ENCODE peak calls at places on chromosomes 6 and 20, in four cellular contexts. R is keratinocyte, K is neural progenitor cell, V is mammary epithelial cell. C is an unnamed sample.

GRCh38 chr6:6176132-6176531 is 144.3 kb downstream of the F13A1 start:
- DNase-seq in R (no peak), K (no peak), V (no peak), C (no peak)

GRCh38 chr6:33323623-33323948 is 6.0 kb upstream of the ZBTB22 start:
- DNase-seq in R (no peak), K (no peak), V (no peak), C (no peak)

GRCh38 chr20:49938173-49939163 is 2.3 kb downstream of the RNF114 start:
- DNase-seq in R (no peak), K (no peak), V (peak), C (peak)

GRCh38 chr6:45215759-45216158 is 112.4 kb upstream of the RUNX2 start:
- DNase-seq in R (no peak), K (no peak), V (no peak), C (no peak)

GRCh38 chr6:37284781-37285180 is 26.8 kb upstream of the TMEM217 start:
- DNase-seq in R (no peak), K (no peak), V (no peak), C (no peak)

GRCh38 chr20:1817577-1818211 is 77.5 kb upstream of the SIRPA start:
- DNase-seq in R (no peak), K (no peak), V (no peak), C (no peak)

GRCh38 chr6:127186889-127187288 is 68.4 kb downstream of the RSPO3 start:
- DNase-seq in R (no peak), K (peak), V (peak), C (peak)

GRCh38 chr6:158058156-158058723 is 76.6 kb downstream of the SYNJ2 start:
- DNase-seq in R (no peak), K (no peak), V (no peak), C (no peak)

GRCh38 chr20:37522258-37523011 is 1.4 kb downstream of the NNAT start:
- DNase-seq in R (peak), K (no peak), V (peak), C (no peak)

GRCh38 chr6:162709431-162709830 is 18.1 kb downstream of the PRKN start:
- DNase-seq in R (no peak), K (no peak), V (no peak), C (no peak)

GRCh38 chr6:3797231-3798200 is 46.0 kb upstream of the PXDC1 start:
- DNase-seq in R (no peak), K (no peak), V (peak), C (no peak)

GRCh38 chr6:17986656-17987575 is 519 bp downstream of the KIF13A start:
- DNase-seq in R (no peak), K (peak), V (peak), C (peak)

GRCh38 chr6:33962186-33962585 is 158.4 kb upstream of the MLN start:
- DNase-seq in R (no peak), K (no peak), V (peak), C (no peak)

GRCh38 chr6:131381694-131382093 is 191.3 kb upstream of the ARG1 start:
- DNase-seq in R (no peak), K (no peak), V (no peak), C (no peak)

GRCh38 chr6:20211037-20211940 is 980 bp downstream of the MBOAT1 start:
- DNase-seq in R (peak), K (peak), V (peak), C (peak)

GRCh38 chr6:128807577-128807976 is 75.4 kb upstream of the LAMA2 start:
- DNase-seq in R (no peak), K (peak), V (peak), C (peak)

GRCh38 chr20:54123587-54124180 is 50.1 kb downstream of the CYP24A1 start:
- DNase-seq in R (peak), K (peak), V (peak), C (peak)

GRCh38 chr20:58228484-58229197 is at the start of gene ANKRD60:
- DNase-seq in R (no peak), K (peak), V (no peak), C (peak)

GRCh38 chr6:143058987-143059386 is 1.7 kb upstream of the AIG1 start:
- DNase-seq in R (no peak), K (peak), V (no peak), C (no peak)

GRCh38 chr6:116447496-116448011 is 13.6 kb upstream of the CALHM6 start:
- DNase-seq in R (no peak), K (no peak), V (peak), C (peak)

GRCh38 chr6:158769228-158769627 is 49.9 kb downstream of the EZR start:
- DNase-seq in R (no peak), K (no peak), V (no peak), C (no peak)

GRCh38 chr6:136777651-136778050 is 14.6 kb downstream of the MAP3K5 start:
- DNase-seq in R (no peak), K (no peak), V (no peak), C (no peak)

GRCh38 chr6:151375833-151376232 is 15.5 kb downstream of the ZBTB2 start:
- DNase-seq in R (no peak), K (no peak), V (no peak), C (no peak)

GRCh38 chr6:108121612-108122011 is 44.2 kb upstream of the NR2E1 start:
- DNase-seq in R (no peak), K (no peak), V (no peak), C (no peak)

GRCh38 chr6:148128014-148128730 is 214.5 kb upstream of the SASH1 start:
- DNase-seq in R (no peak), K (no peak), V (peak), C (no peak)

GRCh38 chr6:13362432-13362831 is 34.1 kb upstream of the TBC1D7 start:
- DNase-seq in R (no peak), K (no peak), V (no peak), C (no peak)

GRCh38 chr20:57662313-57663240 is 42.4 kb upstream of the ZBP1 start:
- DNase-seq in R (no peak), K (no peak), V (no peak), C (no peak)

GRCh38 chr20:771741-772464 is 3.6 kb upstream of the SLC52A3 start:
- DNase-seq in R (no peak), K (no peak), V (no peak), C (no peak)

GRCh38 chr6:108841377-108841855 is 6.8 kb upstream of the ARMC2 start:
- DNase-seq in R (no peak), K (no peak), V (no peak), C (no peak)

GRCh38 chr20:56400001-56400640 is 7.7 kb downstream of the CSTF1 start:
- DNase-seq in R (no peak), K (peak), V (peak), C (peak)

GRCh38 chr20:2206957-2207769 is 88.6 kb upstream of the TGM3 start:
- DNase-seq in R (no peak), K (peak), V (peak), C (peak)

GRCh38 chr20:20609522-20609921 is 102.9 kb downstream of the RALGAPA2 start:
- DNase-seq in R (no peak), K (no peak), V (no peak), C (no peak)

GRCh38 chr6:11730645-11731044 is 48.0 kb downstream of the ADTRP start:
- DNase-seq in R (no peak), K (no peak), V (no peak), C (no peak)

GRCh38 chr6:80316655-80317332 is 210.3 kb downstream of the BCKDHB start:
- DNase-seq in R (no peak), K (peak), V (no peak), C (no peak)

GRCh38 chr6:41271901-41272395 is 14.5 kb downstream of the TREM1 start:
- DNase-seq in R (no peak), K (no peak), V (no peak), C (no peak)

GRCh38 chr20:51480507-51481270 is 61.8 kb downstream of the NFATC2 start:
- DNase-seq in R (no peak), K (no peak), V (no peak), C (no peak)

GRCh38 chr20:37406010-37406998 is 60.4 kb downstream of the SRC start:
- DNase-seq in R (no peak), K (peak), V (peak), C (peak)

DNA sequence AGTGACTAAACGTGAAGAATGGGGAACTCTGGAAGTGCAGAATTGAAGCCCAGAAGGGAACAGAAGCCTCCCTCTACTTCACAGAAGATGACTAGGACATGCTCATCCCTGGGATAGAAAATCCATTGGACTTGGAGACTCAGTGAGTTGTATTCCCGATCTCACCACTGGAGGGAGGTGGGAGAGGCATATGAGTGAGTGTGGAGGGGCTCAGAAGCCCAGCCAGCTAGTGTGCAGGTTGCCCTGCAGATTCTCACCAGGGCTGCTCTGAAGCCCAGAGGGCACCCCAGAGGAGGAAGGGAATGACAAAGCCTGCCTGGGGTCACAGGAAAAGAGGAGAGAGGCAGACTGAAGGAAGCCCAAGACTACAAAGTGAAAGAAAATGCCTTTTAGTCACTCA is 42.1 kb upstream of the HLA-E start:
- DNase-seq in R (no peak), K (peak), V (no peak), C (peak)
- TF ChIP-seq EZH2 in R (no peak), K (no peak), V (no peak), C (no peak)

DNA sequence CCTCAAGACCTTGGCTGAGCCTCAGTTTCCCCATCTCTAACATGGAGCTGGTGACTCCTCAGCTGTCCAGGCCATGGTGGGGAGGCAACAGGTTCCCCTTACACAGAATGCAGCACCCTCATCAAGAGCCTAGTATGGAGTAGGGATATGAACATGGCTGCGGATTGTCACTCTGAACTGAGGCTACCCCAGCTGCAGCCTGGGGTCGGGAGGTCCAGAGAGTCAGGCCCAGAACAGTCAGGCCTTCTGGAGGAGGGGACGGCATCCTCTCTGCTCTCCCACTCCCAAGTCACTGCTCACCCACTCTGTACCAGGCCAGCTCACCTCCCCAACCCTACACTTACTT is 1.4 kb upstream of the FOXS1 start:
- DNase-seq in R (no peak), K (no peak), V (no peak), C (no peak)
- TF ChIP-seq CTCF in R (no peak), K (no peak), V (no peak), C (no peak)

GRCh38 chr6:10409160-10409765 is 5.6 kb downstream of the TFAP2A start:
- DNase-seq in R (no peak), K (no peak), V (peak), C (no peak)
- TF ChIP-seq EZH2 in R (no peak), K (peak), V (no peak), C (peak)

GRCh38 chr6:79250107-79250514 is 15.6 kb upstream of the HMGN3 start:
- DNase-seq in R (no peak), K (peak), V (no peak), C (no peak)
- TF ChIP-seq CTCF in R (no peak), K (peak), V (no peak), C (no peak)

GRCh38 chr20:16262594-16262993 is 310.7 kb downstream of the KIF16B start:
- DNase-seq in R (no peak), K (no peak), V (no peak), C (no peak)

GRCh38 chr20:16261733-16262277 is 311.4 kb downstream of the KIF16B start:
- DNase-seq in R (no peak), K (no peak), V (no peak), C (no peak)

GRCh38 chr20:16267526-16267925 is 305.7 kb downstream of the KIF16B start:
- DNase-seq in R (no peak), K (no peak), V (no peak), C (no peak)

GRCh38 chr20:16263582-16263981 is 309.7 kb downstream of the KIF16B start:
- DNase-seq in R (no peak), K (no peak), V (no peak), C (no peak)

GRCh38 chr20:16265334-16265733 is 307.9 kb downstream of the KIF16B start:
- DNase-seq in R (no peak), K (no peak), V (no peak), C (no peak)
- TF ChIP-seq EZH2 in R (no peak), K (no peak), V (no peak), C (no peak)

DNA sequence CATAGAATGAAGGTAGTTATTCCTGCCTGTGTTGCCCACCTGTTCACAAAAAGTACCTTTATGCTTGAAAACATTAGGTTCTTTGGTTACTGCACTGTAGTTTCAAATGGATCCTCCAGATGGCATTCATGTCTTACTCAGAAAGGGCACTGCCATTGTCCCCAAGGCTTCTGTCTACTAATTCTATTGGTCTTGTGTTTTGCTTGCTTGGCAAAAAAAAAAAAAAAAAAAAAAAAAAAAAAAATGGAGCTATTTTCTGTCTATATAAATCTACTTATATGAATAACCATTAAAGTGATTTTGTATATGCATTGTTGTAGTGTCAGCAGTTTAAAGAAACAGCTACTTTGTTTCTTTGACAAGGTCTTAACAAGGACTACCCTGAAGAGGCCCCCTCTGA is 12.7 kb upstream of the EFHC1 start:
- DNase-seq in R (no peak), K (peak), V (peak), C (peak)
- TF ChIP-seq CTCF in R (peak), K (peak), V (peak), C (peak)

GRCh38 chr6:99588618-99589289 is 17.9 kb upstream of the PRDM13 start:
- DNase-seq in R (no peak), K (peak), V (peak), C (peak)
- TF ChIP-seq EZH2 in R (peak), K (peak), V (no peak), C (peak)

GRCh38 chr6:138393871-138394783 is 9.9 kb upstream of the HEBP2 start:
- DNase-seq in R (no peak), K (no peak), V (no peak), C (no peak)

GRCh38 chr6:138400326-138400725 is 3.7 kb upstream of the HEBP2 start:
- DNase-seq in R (no peak), K (no peak), V (no peak), C (no peak)

GRCh38 chr6:138401960-138402832 is 1.8 kb upstream of the HEBP2 start:
- DNase-seq in R (no peak), K (no peak), V (no peak), C (no peak)

GRCh38 chr6:138396709-138397108 is 7.3 kb upstream of the HEBP2 start:
- DNase-seq in R (no peak), K (no peak), V (no peak), C (no peak)

DNA sequence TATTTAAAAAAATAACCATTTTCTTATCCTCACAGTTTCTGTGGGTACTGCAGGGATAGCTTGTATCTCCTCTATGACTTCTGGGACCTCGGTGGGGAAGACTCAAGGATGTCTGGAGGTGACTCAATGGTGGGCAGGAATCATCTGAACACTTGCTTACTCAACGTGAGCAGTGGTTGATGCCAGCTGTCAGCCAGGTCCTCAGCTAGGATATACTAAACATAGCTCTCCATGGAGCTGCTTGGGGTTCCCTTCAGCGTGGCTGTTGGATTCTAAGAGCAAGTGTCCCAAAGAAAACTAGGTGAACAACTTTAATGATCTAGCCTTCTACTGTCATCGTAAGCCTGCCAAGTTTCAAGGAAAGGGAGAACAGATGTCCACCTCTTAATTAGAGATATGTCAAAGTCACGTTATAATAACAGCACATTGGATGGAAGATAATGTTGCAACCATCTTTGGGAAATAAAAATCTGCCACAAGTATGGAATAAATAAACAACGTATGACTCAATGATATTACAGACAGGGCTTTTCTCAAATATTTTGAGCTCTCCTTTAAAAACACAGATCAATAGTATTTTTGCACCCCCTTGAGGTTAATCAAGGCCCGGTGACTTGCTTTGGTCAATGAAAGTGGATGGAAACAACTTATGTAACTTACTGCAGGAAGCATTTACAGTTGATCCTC is 6.8 kb upstream of the HEBP2 start:
- DNase-seq in R (no peak), K (no peak), V (no peak), C (no peak)
- TF ChIP-seq CTCF in R (no peak), K (no peak), V (no peak), C (no peak)

GRCh38 chr6:28814032-28814976 is 109.5 kb downstream of the TRIM27 start:
- DNase-seq in R (no peak), K (peak), V (no peak), C (no peak)
- TF ChIP-seq EZH2 in R (peak), K (peak), V (no peak), C (peak)